ENCODE peak calls at places on chromosomes 1 and 21, in four cellular contexts. C, Z, Y and F are unnamed samples.

GRCh38 chr1:32989160-32989894 is 24.7 kb upstream of the RNF19B start:
- DNase-seq in C (no peak), Z (peak), Y (no peak), F (peak)

GRCh38 chr1:48693674-48694347 is 82.9 kb downstream of the BEND5 start:
- DNase-seq in C (peak), Z (no peak), Y (no peak), F (no peak)

GRCh38 chr1:85894651-85895050 is 186.4 kb upstream of the ZNHIT6 start:
- DNase-seq in C (peak), Z (no peak), Y (peak), F (peak)

GRCh38 chr1:91891486-91891885 is 5.5 kb upstream of the TGFBR3 start:
- DNase-seq in C (peak), Z (no peak), Y (no peak), F (peak)

GRCh38 chr1:65471901-65472332 is 51.4 kb downstream of the LEPR start:
- DNase-seq in C (no peak), Z (no peak), Y (no peak), F (peak)

GRCh38 chr21:39663066-39663465 is 50.3 kb downstream of the B3GALT5 start:
- DNase-seq in C (no peak), Z (no peak), Y (no peak), F (no peak)

GRCh38 chr1:230938924-230939368 is 39.7 kb downstream of the TTC13 start:
- DNase-seq in C (no peak), Z (no peak), Y (no peak), F (no peak)

GRCh38 chr1:8396912-8397406 is 79.0 kb downstream of the SLC45A1 start:
- DNase-seq in C (peak), Z (no peak), Y (no peak), F (peak)

GRCh38 chr1:61588736-61589381 is 136.1 kb downstream of the TM2D1 start:
- DNase-seq in C (peak), Z (peak), Y (peak), F (peak)

GRCh38 chr1:49111931-49112330 is 335.2 kb upstream of the BEND5 start:
- DNase-seq in C (no peak), Z (no peak), Y (no peak), F (no peak)

GRCh38 chr1:44661786-44662682 is 12.2 kb downstream of the TMEM53 start:
- DNase-seq in C (no peak), Z (no peak), Y (no peak), F (no peak)

GRCh38 chr1:18527514-18527913 is 46.8 kb downstream of the KLHDC7A start:
- DNase-seq in C (no peak), Z (no peak), Y (no peak), F (no peak)

GRCh38 chr1:155166373-155167165 is 6.5 kb downstream of the KRTCAP2 start:
- DNase-seq in C (peak), Z (peak), Y (no peak), F (no peak)

GRCh38 chr21:34126269-34126668 is 52.9 kb downstream of the MRPS6 start:
- DNase-seq in C (no peak), Z (no peak), Y (no peak), F (peak)

GRCh38 chr1:48093696-48094518 is 96.7 kb upstream of the TRABD2B start:
- DNase-seq in C (peak), Z (peak), Y (peak), F (peak)

GRCh38 chr1:8560035-8560434 is 242.1 kb downstream of the SLC45A1 start:
- DNase-seq in C (no peak), Z (no peak), Y (no peak), F (no peak)

GRCh38 chr1:204577794-204578478 is 61.7 kb downstream of the MDM4 start:
- DNase-seq in C (no peak), Z (no peak), Y (no peak), F (no peak)

GRCh38 chr1:166354411-166354810 is 187.6 kb upstream of the FAM78B start:
- DNase-seq in C (peak), Z (no peak), Y (no peak), F (no peak)

GRCh38 chr1:78005755-78006154 is 1.0 kb downstream of the DNAJB4 start:
- DNase-seq in C (peak), Z (peak), Y (peak), F (peak)

GRCh38 chr1:9809122-9809521 is 14.6 kb downstream of the CLSTN1 start:
- DNase-seq in C (no peak), Z (no peak), Y (no peak), F (no peak)

GRCh38 chr1:226985239-226985838 is 45.2 kb downstream of the COQ8A start:
- DNase-seq in C (no peak), Z (no peak), Y (no peak), F (no peak)

GRCh38 chr21:38814126-38815059 is 8.7 kb downstream of the ETS2 start:
- DNase-seq in C (peak), Z (no peak), Y (no peak), F (no peak)

GRCh38 chr1:89971600-89971999 is 23.3 kb upstream of the ZNF326 start:
- DNase-seq in C (no peak), Z (no peak), Y (no peak), F (no peak)

GRCh38 chr1:226635456-226635941 is 86.9 kb downstream of the STUM start:
- DNase-seq in C (no peak), Z (no peak), Y (no peak), F (no peak)